ENCODE peak calls at places on chromosomes 11 and 22, in six cellular contexts. V, H, L, F, G and Q are unnamed samples. For H3K27me3, the result is how much of the 10 kb centered on the place peaks cover.

GRCh38 chr11:19790831-19791552 is 78.4 kb downstream of the NAV2 start:
- DNase-seq in V (no peak), H (no peak), L (no peak), F (peak), G (no peak), Q (no peak)

GRCh38 chr11:67299471-67300191 is 3.7 kb upstream of the SSH3 start:
- DNase-seq in V (peak), H (no peak), L (no peak), F (no peak), G (no peak), Q (peak)

GRCh38 chr11:363948-364761 is 5.1 kb upstream of the B4GALNT4 start:
- DNase-seq in V (peak), H (peak), L (peak), F (peak), G (peak), Q (no peak)

GRCh38 chr11:4748435-4748834 is 21.3 kb downstream of the OR51F1 start:
- DNase-seq in V (no peak), H (no peak), L (no peak), F (no peak), G (no peak), Q (no peak)

GRCh38 chr22:47561115-47561675 is 798.7 kb downstream of the TBC1D22A start:
- DNase-seq in V (no peak), H (no peak), L (no peak), F (no peak), G (no peak), Q (no peak)

GRCh38 chr11:17649696-17650600 is 69.4 kb upstream of the MYOD1 start:
- DNase-seq in V (no peak), H (no peak), L (peak), F (peak), G (no peak), Q (no peak)

GRCh38 chr11:45336136-45336535 is 50.0 kb upstream of the SYT13 start:
- DNase-seq in V (no peak), H (no peak), L (no peak), F (peak), G (no peak), Q (no peak)

GRCh38 chr22:21909871-21910270 is 42.4 kb upstream of the MAPK1 start:
- DNase-seq in V (no peak), H (no peak), L (no peak), F (no peak), G (no peak), Q (no peak)

GRCh38 chr11:110311783-110312578 is 15.6 kb upstream of the RDX start:
- DNase-seq in V (no peak), H (no peak), L (peak), F (no peak), G (no peak), Q (no peak)

GRCh38 chr22:41561788-41562187 is 978 bp downstream of the CSDC2 start:
- DNase-seq in V (no peak), H (no peak), L (no peak), F (peak), G (no peak), Q (no peak)

GRCh38 chr11:1236316-1237127 is 13.7 kb downstream of the MUC5B start:
- DNase-seq in V (no peak), H (no peak), L (no peak), F (peak), G (no peak), Q (no peak)

GRCh38 chr11:132655187-132655855 is 877.0 kb downstream of the OPCML start:
- DNase-seq in V (no peak), H (no peak), L (no peak), F (no peak), G (no peak), Q (peak)

GRCh38 chr11:63909621-63910506 is 7.1 kb downstream of the RCOR2 start:
- DNase-seq in V (no peak), H (no peak), L (no peak), F (peak), G (no peak), Q (no peak)

GRCh38 chr11:103798456-103798855 is 238.0 kb upstream of the DDI1 start:
- DNase-seq in V (no peak), H (no peak), L (no peak), F (no peak), G (no peak), Q (no peak)

GRCh38 chr11:57638005-57638760 is 11.5 kb downstream of the YPEL4 start:
- DNase-seq in V (no peak), H (no peak), L (peak), F (peak), G (peak), Q (peak)

GRCh38 chr22:44600386-44600785 is 101.6 kb upstream of the PRR5 start:
- DNase-seq in V (no peak), H (no peak), L (no peak), F (no peak), G (no peak), Q (no peak)

GRCh38 chr22:39431821-39432251 is 25.0 kb upstream of the MGAT3 start:
- DNase-seq in V (peak), H (no peak), L (no peak), F (no peak), G (no peak), Q (no peak)

GRCh38 chr22:19514831-19515565 is 9.2 kb downstream of the CLDN5 start:
- DNase-seq in V (no peak), H (no peak), L (no peak), F (peak), G (no peak), Q (no peak)

GRCh38 chr11:17528906-17529813 is 15.1 kb downstream of the USH1C start:
- DNase-seq in V (no peak), H (no peak), L (no peak), F (no peak), G (peak), Q (no peak)

GRCh38 chr11:125338886-125339811 is 156.9 kb downstream of the FEZ1 start:
- DNase-seq in V (no peak), H (no peak), L (no peak), F (no peak), G (no peak), Q (peak)

GRCh38 chr11:126830216-126830615 is 170.4 kb downstream of the KIRREL3 start:
- DNase-seq in V (no peak), H (no peak), L (no peak), F (no peak), G (no peak), Q (no peak)

GRCh38 chr11:61959678-61960077 is 7.8 kb downstream of the FTH1 start:
- DNase-seq in V (no peak), H (no peak), L (no peak), F (peak), G (no peak), Q (no peak)

GRCh38 chr22:42969348-42969975 is 45.5 kb downstream of the PACSIN2 start:
- DNase-seq in V (no peak), H (no peak), L (peak), F (no peak), G (no peak), Q (no peak)

GRCh38 chr11:31383116-31383515 is 13.5 kb downstream of the DNAJC24 start:
- DNase-seq in V (no peak), H (no peak), L (no peak), F (no peak), G (no peak), Q (no peak)

GRCh38 chr22:28030442-28030841 is 111.4 kb upstream of the PITPNB start:
- DNase-seq in V (no peak), H (no peak), L (no peak), F (no peak), G (no peak), Q (no peak)

GRCh38 chr22:37862570-37863325 is 13.5 kb downstream of the EIF3L start:
- DNase-seq in V (no peak), H (no peak), L (no peak), F (no peak), G (no peak), Q (no peak)

GRCh38 chr11:131064373-131064991 is 148.2 kb upstream of the SNX19 start:
- DNase-seq in V (no peak), H (no peak), L (peak), F (peak), G (peak), Q (peak)

GRCh38 chr22:42636506-42636905 is 3.9 kb downstream of the ATP5MGL start:
- DNase-seq in V (no peak), H (no peak), L (no peak), F (no peak), G (no peak), Q (no peak)

GRCh38 chr11:64268687-64269379 is 15.6 kb downstream of the BAD start:
- DNase-seq in V (peak), H (no peak), L (peak), F (peak), G (peak), Q (no peak)

GRCh38 chr22:19686946-19687345 is 27.4 kb upstream of the SEPTIN5 start:
- DNase-seq in V (no peak), H (no peak), L (no peak), F (peak), G (no peak), Q (no peak)

GRCh38 chr11:1087279-1087960 is 12.7 kb downstream of the MUC2 start:
- DNase-seq in V (no peak), H (no peak), L (no peak), F (no peak), G (no peak), Q (peak)

GRCh38 chr11:111283945-111284481 is 14.3 kb upstream of the POU2AF3 start:
- DNase-seq in V (no peak), H (no peak), L (no peak), F (peak), G (no peak), Q (no peak)

GRCh38 chr11:62789576-62789975 is 2.2 kb downstream of the TMEM223 start:
- DNase-seq in V (no peak), H (no peak), L (no peak), F (no peak), G (no peak), Q (no peak)

GRCh38 chr11:123057604-123058305 is 4.2 kb downstream of the HSPA8 start:
- DNase-seq in V (no peak), H (no peak), L (no peak), F (no peak), G (no peak), Q (no peak)
- H3K4me3 ChIP-seq in V (no peak), H (no peak), L (peak), F (peak), G (no peak), Q (peak)

GRCh38 chr11:26028294-26028954 is 303.5 kb upstream of the ANO3 start:
- DNase-seq in V (no peak), H (no peak), L (peak), F (peak), G (no peak), Q (no peak)

GRCh38 chr11:26030419-26030818 is 301.5 kb upstream of the ANO3 start:
- DNase-seq in V (no peak), H (no peak), L (no peak), F (no peak), G (no peak), Q (no peak)

GRCh38 chr11:26027887-26028286 is 304.0 kb upstream of the ANO3 start:
- DNase-seq in V (no peak), H (no peak), L (no peak), F (no peak), G (no peak), Q (no peak)

GRCh38 chr11:26021026-26021425 is 310.9 kb upstream of the ANO3 start:
- DNase-seq in V (no peak), H (no peak), L (no peak), F (no peak), G (no peak), Q (no peak)

GRCh38 chr11:26025680-26026079 is 306.2 kb upstream of the ANO3 start:
- DNase-seq in V (no peak), H (no peak), L (no peak), F (no peak), G (no peak), Q (no peak)
- TF ChIP-seq CTCF in V (no peak), H (no peak), L (no peak), F (no peak), G (no peak), Q (no peak)

GRCh38 chr11:121556937-121557336 is 104.2 kb upstream of the SORL1-AS1 start:
- DNase-seq in V (no peak), H (no peak), L (no peak), F (no peak), G (no peak), Q (no peak)
- H3K27me3 ChIP-seq in V (under half), H (under half), L (under half), F (under half), G (under half), Q (under half)

DNA sequence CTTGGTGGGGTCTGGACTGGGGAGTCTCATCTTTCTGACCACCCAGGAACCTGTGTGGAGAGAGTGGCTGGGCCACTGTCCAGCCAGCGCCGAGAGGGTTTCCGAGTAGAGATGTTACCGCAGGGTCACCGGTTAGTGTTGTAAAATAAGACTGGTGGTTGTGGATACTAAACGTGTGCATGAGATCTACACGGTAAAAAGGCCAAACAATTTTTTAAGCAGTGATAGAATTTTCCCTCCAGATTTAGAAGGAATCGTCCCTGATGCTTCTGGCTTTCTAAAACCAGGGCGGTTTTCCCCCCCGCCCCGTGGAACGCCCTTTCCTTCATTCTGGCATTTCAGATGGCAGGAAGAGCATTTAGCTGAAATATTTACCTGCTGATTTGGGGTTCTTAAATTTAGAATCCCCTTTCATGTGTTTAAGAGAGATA is 72.6 kb upstream of the PPARA start:
- DNase-seq in V (peak), H (peak), L (no peak), F (no peak), G (no peak), Q (peak)
- H3K4me3 ChIP-seq in V (peak), H (peak), L (peak), F (no peak), G (no peak), Q (peak)

DNA sequence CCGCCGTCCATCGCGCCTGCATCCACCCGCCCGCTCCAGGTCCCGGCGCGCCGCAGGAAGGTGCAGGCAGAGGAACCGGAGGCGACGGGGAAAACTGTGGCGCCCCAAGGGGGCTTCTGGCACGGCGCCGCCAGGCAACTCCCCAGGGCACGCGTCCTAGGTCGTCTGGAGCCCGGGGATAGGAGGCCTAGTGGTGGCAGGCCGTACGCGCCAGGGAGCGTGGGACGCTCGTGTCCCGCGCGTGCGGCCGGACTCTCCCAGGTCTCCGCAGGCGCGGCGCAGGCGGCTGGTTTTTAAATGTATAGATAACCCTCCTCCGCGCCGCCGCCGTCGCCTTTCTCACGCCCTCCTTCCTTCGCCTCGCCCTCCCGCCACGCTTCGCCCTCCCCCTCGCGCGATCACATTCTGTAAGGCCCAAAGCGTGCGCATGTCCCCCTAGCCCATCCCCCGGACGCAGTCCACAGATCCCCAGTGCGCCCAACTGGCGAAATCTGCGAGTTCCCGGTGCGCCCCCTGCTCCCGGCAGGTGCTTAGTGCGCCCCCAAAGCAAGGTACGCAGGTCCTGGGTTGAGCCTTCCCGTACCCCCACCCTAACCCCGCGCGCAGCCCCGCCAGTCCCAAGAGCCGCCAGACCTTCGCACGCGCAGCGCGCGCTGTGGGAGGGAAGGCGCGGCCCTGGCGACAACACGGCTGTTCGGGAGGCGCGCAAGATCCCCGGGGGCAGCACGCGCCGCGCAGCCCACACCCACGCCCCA is at the start of gene ASCL2:
- DNase-seq in V (no peak), H (peak), L (no peak), F (no peak), G (no peak), Q (peak)
- TF ChIP-seq CTCF in V (no peak), H (no peak), L (no peak), F (no peak), G (no peak), Q (no peak)